ENCODE peak calls at places on chromosomes 4 and X, in seven cellular contexts. D, W, Q, N, H, F and X are unnamed samples.

GRCh38 chr4:76582074-76582816 is 147.2 kb downstream of the SHROOM3 start:
- DNase-seq in D (no peak), W (no peak), Q (no peak), N (no peak), H (no peak), F (no peak), X (no peak)

GRCh38 chr4:8706221-8707044 is 113.9 kb downstream of the CPZ start:
- DNase-seq in D (no peak), W (no peak), Q (no peak), N (no peak), H (no peak), F (peak), X (no peak)

GRCh38 chr4:132169660-132170059 is 979.4 kb upstream of the PCDH10 start:
- DNase-seq in D (no peak), W (no peak), Q (no peak), N (peak), H (no peak), F (no peak), X (no peak)

GRCh38 chrX:136694491-136695087 is 46.6 kb downstream of the CD40LG start:
- DNase-seq in D (peak), W (peak), Q (no peak), N (peak), H (peak), F (peak), X (peak)

GRCh38 chr4:104870495-104871228 is 276.0 kb upstream of the TET2 start:
- DNase-seq in D (no peak), W (no peak), Q (no peak), N (no peak), H (no peak), F (no peak), X (no peak)

GRCh38 chrX:3757510-3758025 is 44.1 kb upstream of the PRKX start:
- DNase-seq in D (no peak), W (no peak), Q (no peak), N (no peak), H (no peak), F (no peak), X (no peak)

GRCh38 chr4:185782523-185782922 is 29.5 kb downstream of the SORBS2 start:
- DNase-seq in D (peak), W (no peak), Q (no peak), N (no peak), H (peak), F (no peak), X (peak)

GRCh38 chr4:53043096-53043495 is 181.0 kb downstream of the RASL11B start:
- DNase-seq in D (no peak), W (no peak), Q (no peak), N (no peak), H (no peak), F (peak), X (no peak)

GRCh38 chr4:2045518-2045951 is 13.6 kb upstream of the NAT8L start:
- DNase-seq in D (no peak), W (no peak), Q (no peak), N (no peak), H (peak), F (no peak), X (no peak)

GRCh38 chrX:77436682-77437081 is 10.5 kb upstream of the FGF16 start:
- DNase-seq in D (peak), W (no peak), Q (no peak), N (no peak), H (peak), F (no peak), X (no peak)

GRCh38 chrX:2694868-2695267 is 3.8 kb downstream of the CD99 start:
- DNase-seq in D (no peak), W (no peak), Q (no peak), N (no peak), H (no peak), F (no peak), X (no peak)

GRCh38 chr4:38860788-38861424 is 4.3 kb upstream of the TLR6 start:
- DNase-seq in D (peak), W (no peak), Q (no peak), N (peak), H (peak), F (no peak), X (peak)

GRCh38 chrX:27890611-27891010 is 82.8 kb downstream of the MAGEB10 start:
- DNase-seq in D (peak), W (peak), Q (no peak), N (no peak), H (peak), F (no peak), X (no peak)

GRCh38 chr4:38967260-38968095 is 64.7 kb downstream of the TMEM156 start:
- DNase-seq in D (peak), W (peak), Q (no peak), N (no peak), H (peak), F (no peak), X (peak)

GRCh38 chr4:86034616-86035015 is 325.2 kb downstream of the MAPK10 start:
- DNase-seq in D (no peak), W (no peak), Q (no peak), N (no peak), H (no peak), F (no peak), X (no peak)

GRCh38 chr4:113447695-113448265 is 313.8 kb downstream of the CAMK2D start:
- DNase-seq in D (no peak), W (no peak), Q (no peak), N (no peak), H (no peak), F (no peak), X (no peak)

GRCh38 chr4:76504613-76505465 is 69.8 kb downstream of the SHROOM3 start:
- DNase-seq in D (peak), W (no peak), Q (no peak), N (no peak), H (peak), F (peak), X (peak)

GRCh38 chrX:47637546-47638195 is 7.9 kb upstream of the CFP start:
- DNase-seq in D (peak), W (no peak), Q (no peak), N (no peak), H (no peak), F (peak), X (no peak)

GRCh38 chr4:119093042-119093827 is 42.4 kb upstream of the MYOZ2 start:
- DNase-seq in D (peak), W (no peak), Q (no peak), N (no peak), H (no peak), F (no peak), X (no peak)

GRCh38 chrX:47247206-47247998 is 14.6 kb downstream of the USP11 start:
- DNase-seq in D (peak), W (peak), Q (no peak), N (no peak), H (peak), F (no peak), X (no peak)

GRCh38 chrX:11351375-11352295 is 58.4 kb downstream of the AMELX start:
- DNase-seq in D (peak), W (peak), Q (no peak), N (no peak), H (peak), F (no peak), X (no peak)

GRCh38 chr4:76270776-76271175 is 19.3 kb downstream of the FAM47E start:
- DNase-seq in D (no peak), W (no peak), Q (no peak), N (no peak), H (no peak), F (no peak), X (no peak)

GRCh38 chrX:103442536-103442901 is 66.2 kb downstream of the BEX3 start:
- DNase-seq in D (peak), W (peak), Q (no peak), N (no peak), H (no peak), F (no peak), X (no peak)

GRCh38 chr4:77618383-77619241 is 13.0 kb downstream of the CXCL13 start:
- DNase-seq in D (peak), W (peak), Q (peak), N (peak), H (peak), F (peak), X (peak)

GRCh38 chrX:155767101-155767878 is 113.9 kb upstream of the VAMP7 start:
- DNase-seq in D (peak), W (peak), Q (no peak), N (peak), H (peak), F (peak), X (peak)

GRCh38 chr4:39976141-39976944 is 1.4 kb downstream of the PDS5A start:
- DNase-seq in D (peak), W (peak), Q (peak), N (peak), H (peak), F (peak), X (peak)

GRCh38 chrX:37765507-37765906 is 14.4 kb upstream of the CYBB start:
- DNase-seq in D (no peak), W (no peak), Q (no peak), N (no peak), H (no peak), F (no peak), X (no peak)

GRCh38 chr4:40986375-40986774 is 228.0 kb downstream of the APBB2 start:
- DNase-seq in D (no peak), W (no peak), Q (no peak), N (no peak), H (no peak), F (no peak), X (no peak)

GRCh38 chr4:5852806-5853205 is 40.1 kb downstream of the CRMP1 start:
- DNase-seq in D (no peak), W (no peak), Q (no peak), N (no peak), H (no peak), F (no peak), X (no peak)

GRCh38 chr4:53929955-53930798 is 134.2 kb downstream of the CHIC2 start:
- DNase-seq in D (peak), W (peak), Q (no peak), N (peak), H (peak), F (peak), X (peak)

GRCh38 chrX:112087545-112087944 is 5.0 kb upstream of the TRPC5 start:
- DNase-seq in D (no peak), W (no peak), Q (no peak), N (no peak), H (no peak), F (no peak), X (no peak)